ENCODE peak calls at places on chromosome 16, in seven cellular contexts. I is activated CD8-positive, alpha-beta memory T cell treated with anti-CD3 and anti-CD28 coated beads for 1 hour; D is NCI-H1092 treated with DMSO at 0.1 percent for 48 hours; O is NCI-H69; A is EL; P is NCI-H774; J is colonic mucosa. M is an unnamed sample.

GRCh38 chr16:65061263-65061662 is 60.6 kb downstream of the CDH11 start:
- DNase-seq in I (no peak), J (no peak), O (no peak), A (no peak), P (no peak), D (no peak), M (no peak)

GRCh38 chr16:83116274-83116892 is 489.6 kb downstream of the CDH13 start:
- DNase-seq in J (no peak), P (no peak), D (no peak), I (no peak), A (no peak), O (peak), M (no peak)

GRCh38 chr16:69741951-69742904 is 12.5 kb downstream of the NOB1 start:
- DNase-seq in P (no peak), I (no peak), D (no peak), O (peak), A (peak), J (peak), M (no peak)

GRCh38 chr16:8656376-8656775 is 18.0 kb upstream of the ABAT start:
- DNase-seq in A (no peak), P (no peak), J (no peak), D (no peak), O (no peak), I (no peak), M (no peak)

GRCh38 chr16:50371936-50372595 is 3.3 kb upstream of the BRD7 start:
- DNase-seq in A (peak), P (no peak), D (no peak), J (no peak), I (no peak), O (peak), M (no peak)

GRCh38 chr16:57361384-57361783 is 2.8 kb downstream of the CCL22 start:
- DNase-seq in P (no peak), D (no peak), I (no peak), O (no peak), J (no peak), A (no peak), M (peak)

GRCh38 chr16:88132836-88133506 is 181.7 kb downstream of the BANP start:
- DNase-seq in I (no peak), A (no peak), J (no peak), O (no peak), D (no peak), P (no peak), M (no peak)

GRCh38 chr16:2426941-2427361 is 2.3 kb upstream of the CCNF start:
- DNase-seq in J (no peak), A (peak), O (no peak), P (no peak), I (no peak), D (no peak), M (no peak)